ENCODE peak calls at places on chromosomes 16 and 17, in four cellular contexts. P, F, W and N are unnamed samples.

GRCh38 chr17:3546997-3547396 is 10.6 kb downstream of the TRPV3 start:
- DNase-seq in W (no peak), P (no peak), F (no peak), N (peak)

GRCh38 chr16:19135896-19136438 is 22.2 kb downstream of the ITPRIPL2 start:
- DNase-seq in W (peak), P (no peak), F (peak), N (no peak)

GRCh38 chr17:7707446-7707845 is 2.4 kb downstream of the EFNB3 start:
- DNase-seq in W (no peak), F (no peak), P (no peak), N (peak)

GRCh38 chr17:77142689-77143088 is 1.9 kb downstream of the SEC14L1 start:
- DNase-seq in P (no peak), F (no peak), W (no peak), N (no peak)

GRCh38 chr16:48182979-48183537 is 27.3 kb upstream of the ABCC12 start:
- DNase-seq in P (no peak), F (no peak), W (no peak), N (no peak)

GRCh38 chr16:22739077-22739476 is 74.9 kb upstream of the HS3ST2 start:
- DNase-seq in P (no peak), F (no peak), W (no peak), N (no peak)

GRCh38 chr17:75457047-75457654 is 716 bp downstream of the TMEM94 start:
- DNase-seq in W (peak), F (peak), P (no peak), N (peak)

GRCh38 chr16:651844-652243 is 2.7 kb downstream of the WDR90 start:
- DNase-seq in F (no peak), P (no peak), W (no peak), N (no peak)

GRCh38 chr16:87332150-87332549 is 15.0 kb upstream of the C16orf95 start:
- DNase-seq in W (peak), F (no peak), P (no peak), N (no peak)

GRCh38 chr16:31198207-31198882 is 4.2 kb downstream of the PYCARD start:
- DNase-seq in W (no peak), F (no peak), P (no peak), N (no peak)

GRCh38 chr16:16143038-16143763 is 80.1 kb downstream of the ABCC6 start:
- DNase-seq in P (no peak), W (no peak), F (peak), N (peak)

GRCh38 chr17:16106161-16106891 is 106.7 kb downstream of the TTC19 start:
- DNase-seq in W (peak), P (no peak), F (no peak), N (no peak)

GRCh38 chr16:21663889-21664647 is at the start of gene OTOA:
- DNase-seq in F (peak), P (peak), W (no peak), N (peak)

GRCh38 chr16:75267631-75268264 is 16.3 kb upstream of the BCAR1 start:
- DNase-seq in P (no peak), W (peak), F (peak), N (no peak)

GRCh38 chr16:50300942-50301625 is 34.7 kb downstream of the ADCY7 start:
- DNase-seq in W (peak), P (no peak), F (no peak), N (no peak)

GRCh38 chr16:14310519-14310991 is 239.4 kb downstream of the MRTFB start:
- DNase-seq in W (peak), F (peak), P (no peak), N (peak)

GRCh38 chr17:74212262-74212912 is 984 bp upstream of the TTYH2 start:
- DNase-seq in W (no peak), P (no peak), F (no peak), N (peak)

GRCh38 chr16:30060354-30061194 is 5.0 kb upstream of the ALDOA start:
- DNase-seq in W (no peak), F (no peak), P (no peak), N (no peak)

GRCh38 chr16:23296994-23297393 is 5.1 kb upstream of the SCNN1B start:
- DNase-seq in W (no peak), F (peak), P (no peak), N (peak)

DNA sequence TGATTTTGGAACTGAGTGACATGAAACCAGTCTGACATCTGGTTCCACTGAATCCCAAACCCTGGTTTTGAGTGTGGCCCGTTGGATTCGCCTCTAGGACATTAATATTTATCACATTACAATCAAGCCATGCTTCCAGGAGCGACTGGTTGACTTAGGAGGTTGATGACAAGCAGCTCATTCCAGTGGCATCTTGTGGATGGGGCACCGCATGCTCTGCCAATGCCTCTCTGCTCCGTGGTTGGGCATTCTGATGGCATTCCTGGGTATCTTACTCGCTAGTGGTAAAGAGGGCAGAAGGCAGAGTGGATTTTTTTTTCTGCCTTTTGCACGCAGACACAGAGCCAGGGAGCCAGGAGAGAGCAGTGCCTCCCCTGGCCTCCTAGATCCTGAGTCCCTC is 31.4 kb downstream of the CACNG4 start:
- DNase-seq in P (no peak), F (no peak), W (no peak), N (no peak)
- H4K5ac ChIP-seq in P (no peak), F (no peak), W (no peak), N (no peak)

GRCh38 chr16:79564594-79565210 is 35.8 kb downstream of the MAF start:
- DNase-seq in P (no peak), W (no peak), F (no peak), N (no peak)

GRCh38 chr16:79561729-79562128 is 38.8 kb downstream of the MAF start:
- DNase-seq in P (no peak), W (no peak), F (no peak), N (no peak)

GRCh38 chr16:79562166-79562823 is 38.2 kb downstream of the MAF start:
- DNase-seq in P (no peak), F (no peak), W (no peak), N (no peak)

GRCh38 chr16:79560923-79561322 is 39.6 kb downstream of the MAF start:
- DNase-seq in P (no peak), F (no peak), W (no peak), N (no peak)

GRCh38 chr16:79563919-79564318 is 36.6 kb downstream of the MAF start:
- DNase-seq in F (peak), P (no peak), W (no peak), N (no peak)
- H4K5ac ChIP-seq in F (no peak), P (no peak), W (no peak), N (no peak)

GRCh38 chr16:10500582-10500981 is 79.8 kb downstream of the EMP2 start:
- DNase-seq in F (no peak), W (no peak), P (no peak), N (no peak)
- H4K5ac ChIP-seq in F (no peak), W (no peak), P (no peak), N (no peak)

GRCh38 chr17:40363480-40363838 is 1.1 kb downstream of the GJD3 start:
- DNase-seq in W (no peak), P (no peak), F (no peak), N (no peak)

GRCh38 chr17:40362696-40363479 is 1.6 kb downstream of the GJD3 start:
- DNase-seq in P (no peak), W (peak), F (peak), N (peak)

GRCh38 chr17:40364121-40364861 is at the start of gene GJD3:
- DNase-seq in W (no peak), P (no peak), F (no peak), N (peak)

GRCh38 chr17:40366076-40366860 is 1.7 kb upstream of the GJD3 start:
- DNase-seq in P (no peak), W (no peak), F (no peak), N (no peak)

DNA sequence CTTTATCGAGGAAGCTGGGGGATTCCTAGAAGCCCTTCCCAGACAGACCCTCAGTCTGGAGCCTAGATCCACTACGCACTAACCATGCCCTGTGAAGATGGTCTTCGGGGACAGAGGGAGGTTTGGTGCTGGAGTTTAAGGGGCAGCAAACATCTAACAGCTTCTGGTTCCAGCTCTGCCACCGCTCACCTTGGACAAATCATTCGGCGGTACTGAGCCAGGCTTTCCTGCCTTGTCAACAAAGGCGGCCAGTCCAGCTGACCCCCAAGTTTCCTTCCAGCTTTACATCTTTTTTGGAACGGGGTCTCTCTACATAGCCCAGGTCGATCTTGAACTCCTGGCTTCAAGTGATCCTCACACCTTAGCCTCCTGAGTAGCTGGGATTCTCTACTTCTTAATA is 369 bp upstream of the GJD3 start:
- DNase-seq in F (no peak), P (no peak), W (no peak), N (no peak)
- H4K5ac ChIP-seq in F (no peak), P (no peak), W (no peak), N (no peak)

GRCh38 chr17:68519911-68520310 is 7.7 kb downstream of the PRKAR1A start:
- DNase-seq in W (no peak), P (no peak), F (no peak), N (no peak)

GRCh38 chr17:68527314-68527713 is 15.1 kb downstream of the PRKAR1A start:
- DNase-seq in F (no peak), P (no peak), W (no peak), N (no peak)

GRCh38 chr17:68518063-68518815 is 6.0 kb downstream of the PRKAR1A start:
- DNase-seq in W (no peak), P (no peak), F (peak), N (peak)

GRCh38 chr17:68526548-68526947 is 14.3 kb downstream of the PRKAR1A start:
- DNase-seq in F (no peak), P (no peak), W (no peak), N (no peak)

DNA sequence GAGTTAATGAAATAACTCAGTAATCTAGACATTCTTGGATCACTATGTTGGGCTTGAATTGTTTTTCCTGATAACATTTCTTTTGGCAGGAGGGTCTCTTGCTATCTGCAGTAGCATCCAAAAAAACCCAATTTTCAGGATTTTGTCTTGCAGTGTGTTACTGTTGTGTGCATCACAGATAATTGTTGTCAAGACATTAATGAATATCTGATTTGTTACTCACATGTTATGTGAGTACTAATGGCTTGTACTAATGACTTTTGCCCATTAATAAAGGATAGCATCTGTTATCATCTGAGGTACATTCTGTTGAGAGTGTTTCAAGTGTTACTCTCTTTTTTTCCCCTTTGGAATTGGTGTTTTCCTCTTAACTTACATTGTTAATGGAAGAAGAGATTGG is 10.0 kb downstream of the PRKAR1A start:
- DNase-seq in P (no peak), W (no peak), F (no peak), N (no peak)
- H4K5ac ChIP-seq in P (no peak), W (no peak), F (no peak), N (no peak)